ENCODE peak calls at places on chromosomes 13 and 19, in four cellular contexts. One of them, this sample, is unnamed.

GRCh38 chr13:44715287-44716224 is 139.4 kb upstream of the TSC22D1 start:
- DNase-seq in GM12878: no peak
- DNase-seq in A549: no peak
- DNase-seq in SK-N-SH: peak
- DNase-seq in this sample: no peak

GRCh38 chr13:36673838-36674326 is at the start of gene SERTM1:
- DNase-seq in GM12878: no peak
- DNase-seq in A549: no peak
- DNase-seq in SK-N-SH: peak
- DNase-seq in this sample: no peak

GRCh38 chr19:30696514-30696913 is 324.3 kb downstream of the ZNF536 start:
- DNase-seq in GM12878: no peak
- DNase-seq in SK-N-SH: peak
- DNase-seq in A549: peak
- DNase-seq in this sample: no peak

GRCh38 chr19:18278521-18279265 is 2.7 kb downstream of the JUND start:
- DNase-seq in GM12878: no peak
- DNase-seq in A549: no peak
- DNase-seq in SK-N-SH: no peak
- DNase-seq in this sample: no peak

GRCh38 chr19:42140125-42140754 is 8.0 kb upstream of the POU2F2 start:
- DNase-seq in SK-N-SH: no peak
- DNase-seq in A549: no peak
- DNase-seq in GM12878: no peak
- DNase-seq in this sample: peak

GRCh38 chr19:14404322-14404721 is 14.8 kb downstream of the DDX39A start:
- DNase-seq in A549: no peak
- DNase-seq in SK-N-SH: no peak
- DNase-seq in GM12878: no peak
- DNase-seq in this sample: no peak

GRCh38 chr19:37251308-37252229 is 33.6 kb downstream of the ZNF383 start:
- DNase-seq in GM12878: peak
- DNase-seq in SK-N-SH: peak
- DNase-seq in A549: no peak
- DNase-seq in this sample: no peak

GRCh38 chr19:1428738-1429391 is 9.3 kb upstream of the RPS15 start:
- DNase-seq in A549: no peak
- DNase-seq in SK-N-SH: no peak
- DNase-seq in GM12878: no peak
- DNase-seq in this sample: no peak

GRCh38 chr13:93862259-93862658 is 617.2 kb downstream of the DCT start:
- DNase-seq in SK-N-SH: no peak
- DNase-seq in GM12878: no peak
- DNase-seq in A549: no peak
- DNase-seq in this sample: no peak

DNA sequence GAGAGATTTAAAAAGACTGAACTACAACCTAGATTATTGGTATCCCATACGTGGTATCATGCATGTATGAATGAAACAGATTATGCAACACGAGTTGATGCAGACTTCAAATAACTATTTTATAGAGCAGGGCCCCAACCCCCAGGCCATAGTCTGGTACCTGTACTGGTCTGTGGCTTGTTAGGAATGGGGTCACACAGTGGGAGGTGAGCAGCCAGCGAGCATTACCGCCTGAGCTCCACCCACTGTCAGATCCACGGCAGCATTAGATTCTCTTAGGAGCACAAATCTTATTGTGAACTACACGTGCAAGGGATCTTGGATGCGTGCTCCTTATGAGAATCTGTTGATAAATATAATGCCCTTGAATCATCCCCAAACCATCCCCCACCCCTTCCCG is 320.2 kb downstream of the TBC1D4 start:
- DNase-seq in GM12878: no peak
- DNase-seq in SK-N-SH: no peak
- DNase-seq in A549: no peak
- DNase-seq in this sample: no peak
- TF ChIP-seq PBX3 in GM12878: no peak
- TF ChIP-seq PBX3 in SK-N-SH: no peak
- TF ChIP-seq PBX3 in A549: no peak
- TF ChIP-seq PBX3 in this sample: no peak

GRCh38 chr19:49057636-49058234 is at the start of gene CGB7:
- DNase-seq in SK-N-SH: peak
- DNase-seq in A549: peak
- DNase-seq in GM12878: no peak
- DNase-seq in this sample: peak

GRCh38 chr19:49059056-49059455 is 1.5 kb upstream of the CGB7 start:
- DNase-seq in SK-N-SH: peak
- DNase-seq in A549: no peak
- DNase-seq in GM12878: no peak
- DNase-seq in this sample: no peak

GRCh38 chr19:49058592-49058991 is 1.0 kb upstream of the CGB7 start:
- DNase-seq in A549: no peak
- DNase-seq in SK-N-SH: peak
- DNase-seq in GM12878: no peak
- DNase-seq in this sample: no peak

GRCh38 chr19:49061000-49061399 is 3.5 kb upstream of the CGB7 start:
- DNase-seq in SK-N-SH: no peak
- DNase-seq in GM12878: no peak
- DNase-seq in A549: no peak
- DNase-seq in this sample: no peak

GRCh38 chr19:49056101-49056901 is 1.2 kb downstream of the CGB7 start:
- DNase-seq in GM12878: no peak
- DNase-seq in SK-N-SH: peak
- DNase-seq in A549: peak
- DNase-seq in this sample: peak
- TF ChIP-seq PBX3 in GM12878: no peak
- TF ChIP-seq PBX3 in SK-N-SH: no peak
- TF ChIP-seq PBX3 in A549: no peak
- TF ChIP-seq PBX3 in this sample: no peak

GRCh38 chr13:33634526-33635111 is 183.3 kb upstream of the RFC3 start:
- DNase-seq in SK-N-SH: no peak
- DNase-seq in A549: no peak
- DNase-seq in GM12878: no peak
- DNase-seq in this sample: no peak
- TF ChIP-seq PBX3 in SK-N-SH: no peak
- TF ChIP-seq PBX3 in A549: no peak
- TF ChIP-seq PBX3 in GM12878: no peak
- TF ChIP-seq PBX3 in this sample: no peak

GRCh38 chr13:75507027-75508001 is 25.3 kb upstream of the TBC1D4 start:
- DNase-seq in A549: no peak
- DNase-seq in GM12878: no peak
- DNase-seq in SK-N-SH: no peak
- DNase-seq in this sample: no peak

GRCh38 chr13:75505966-75506365 is 24.0 kb upstream of the TBC1D4 start:
- DNase-seq in GM12878: no peak
- DNase-seq in SK-N-SH: no peak
- DNase-seq in A549: no peak
- DNase-seq in this sample: no peak

GRCh38 chr13:75505327-75505726 is 23.4 kb upstream of the TBC1D4 start:
- DNase-seq in SK-N-SH: no peak
- DNase-seq in GM12878: no peak
- DNase-seq in A549: no peak
- DNase-seq in this sample: no peak

GRCh38 chr13:75511226-75511625 is 26.4 kb downstream of the COMMD6 start:
- DNase-seq in A549: no peak
- DNase-seq in SK-N-SH: no peak
- DNase-seq in GM12878: no peak
- DNase-seq in this sample: no peak

DNA sequence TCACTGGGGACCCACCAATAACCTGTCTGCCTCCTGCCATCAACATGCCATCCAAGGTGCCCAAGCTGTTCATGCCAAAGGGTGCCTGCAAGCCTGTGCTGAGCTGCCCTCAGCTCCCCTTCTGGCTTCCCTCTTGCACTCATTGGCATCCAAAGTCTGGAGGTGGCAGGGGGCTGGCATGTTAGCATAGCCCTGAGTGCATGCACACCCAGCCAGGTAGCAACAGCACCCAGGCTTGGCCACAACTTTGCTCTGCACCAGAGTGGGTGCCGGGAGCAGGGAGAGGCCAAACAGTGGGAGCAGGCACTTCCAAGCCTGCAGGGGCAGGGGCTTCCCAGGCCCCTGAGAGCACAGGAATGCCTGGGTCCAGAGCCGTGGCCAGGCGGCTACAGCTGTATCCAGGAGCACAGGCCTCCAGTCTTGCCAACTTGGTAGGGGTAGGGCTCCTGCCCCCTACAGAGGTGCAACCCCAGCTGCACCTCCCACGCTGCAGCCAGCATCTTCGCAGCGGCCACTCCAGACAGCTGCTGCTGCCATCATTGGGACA is 26.1 kb upstream of the TBC1D4 start:
- DNase-seq in GM12878: no peak
- DNase-seq in A549: no peak
- DNase-seq in SK-N-SH: no peak
- DNase-seq in this sample: no peak
- TF ChIP-seq PBX3 in GM12878: no peak
- TF ChIP-seq PBX3 in A549: no peak
- TF ChIP-seq PBX3 in SK-N-SH: no peak
- TF ChIP-seq PBX3 in this sample: no peak

GRCh38 chr13:30605052-30605451 is 12.7 kb upstream of the USPL1 start:
- DNase-seq in A549: no peak
- DNase-seq in SK-N-SH: no peak
- DNase-seq in GM12878: no peak
- DNase-seq in this sample: no peak

GRCh38 chr13:30601836-30602235 is 15.9 kb upstream of the USPL1 start:
- DNase-seq in A549: no peak
- DNase-seq in SK-N-SH: no peak
- DNase-seq in GM12878: no peak
- DNase-seq in this sample: no peak

GRCh38 chr13:30600470-30600869 is 17.2 kb upstream of the USPL1 start:
- DNase-seq in A549: no peak
- DNase-seq in GM12878: no peak
- DNase-seq in SK-N-SH: no peak
- DNase-seq in this sample: no peak
- TF ChIP-seq PBX3 in A549: no peak
- TF ChIP-seq PBX3 in GM12878: no peak
- TF ChIP-seq PBX3 in SK-N-SH: no peak
- TF ChIP-seq PBX3 in this sample: no peak